ENCODE peak calls at places on chromosome 15, in six cellular contexts. One of them, this sample, is unnamed.
A peak's percentile ranks its signal among the peaks of the same experiment; 100 is the strongest.

GRCh38 chr15:26721231-26721630 is 51.6 kb downstream of the GABRB3 start:
- DNase-seq in breast epithelium: no peak
- DNase-seq in heart left ventricle: no peak
- DNase-seq in esophagus muscularis mucosa: no peak
- DNase-seq in A549: no peak
- DNase-seq in endothelial cell of umbilical vein: no peak
- DNase-seq in this sample: no peak

GRCh38 chr15:74795961-74796625 is 14.2 kb downstream of the CSK start:
- DNase-seq in breast epithelium: no peak
- DNase-seq in endothelial cell of umbilical vein: no peak
- DNase-seq in A549: no peak
- DNase-seq in esophagus muscularis mucosa: no peak
- DNase-seq in heart left ventricle: no peak
- DNase-seq in this sample: no peak

GRCh38 chr15:56491110-56491722 is 26.3 kb upstream of the MNS1 start:
- DNase-seq in esophagus muscularis mucosa: no peak
- DNase-seq in endothelial cell of umbilical vein: peak; percentile 76
- DNase-seq in heart left ventricle: peak; percentile 29
- DNase-seq in breast epithelium: peak; percentile 48
- DNase-seq in A549: peak; percentile 84
- DNase-seq in this sample: peak; percentile 81

GRCh38 chr15:71085809-71086208 is 29.5 kb upstream of the THSD4 start:
- DNase-seq in esophagus muscularis mucosa: no peak
- DNase-seq in breast epithelium: no peak
- DNase-seq in A549: no peak
- DNase-seq in heart left ventricle: no peak
- DNase-seq in endothelial cell of umbilical vein: no peak
- DNase-seq in this sample: no peak

GRCh38 chr15:33292718-33293307 is 18.0 kb upstream of the RYR3 start:
- DNase-seq in A549: peak; percentile 74
- DNase-seq in esophagus muscularis mucosa: peak; percentile 82
- DNase-seq in heart left ventricle: peak; percentile 19
- DNase-seq in endothelial cell of umbilical vein: peak; percentile 69
- DNase-seq in breast epithelium: no peak
- DNase-seq in this sample: peak; percentile 53

GRCh38 chr15:36645106-36645505 is 65.7 kb downstream of the CDIN1 start:
- DNase-seq in A549: peak; percentile 3
- DNase-seq in heart left ventricle: no peak
- DNase-seq in esophagus muscularis mucosa: no peak
- DNase-seq in endothelial cell of umbilical vein: peak; percentile 29
- DNase-seq in breast epithelium: no peak
- DNase-seq in this sample: peak; percentile 4

GRCh38 chr15:43370310-43370974 is 401 bp downstream of the ZSCAN29 start:
- DNase-seq in A549: no peak
- DNase-seq in heart left ventricle: peak; percentile 18
- DNase-seq in endothelial cell of umbilical vein: peak; percentile 48
- DNase-seq in esophagus muscularis mucosa: no peak
- DNase-seq in breast epithelium: no peak
- DNase-seq in this sample: peak; percentile 47

GRCh38 chr15:87777054-87777498 is 479.5 kb downstream of the NTRK3 start:
- DNase-seq in breast epithelium: no peak
- DNase-seq in A549: no peak
- DNase-seq in heart left ventricle: no peak
- DNase-seq in endothelial cell of umbilical vein: no peak
- DNase-seq in esophagus muscularis mucosa: peak; percentile 89
- DNase-seq in this sample: peak; percentile 95

GRCh38 chr15:64443747-64444621 is 16.4 kb upstream of the ZNF609 start:
- DNase-seq in A549: peak; percentile 78
- DNase-seq in endothelial cell of umbilical vein: peak; percentile 93
- DNase-seq in heart left ventricle: no peak
- DNase-seq in breast epithelium: no peak
- DNase-seq in esophagus muscularis mucosa: no peak
- DNase-seq in this sample: peak; percentile 92

GRCh38 chr15:31372635-31373091 is 46.0 kb downstream of the KLF13 start:
- DNase-seq in breast epithelium: no peak
- DNase-seq in A549: peak; percentile 48
- DNase-seq in endothelial cell of umbilical vein: no peak
- DNase-seq in esophagus muscularis mucosa: no peak
- DNase-seq in heart left ventricle: peak; percentile 77
- DNase-seq in this sample: peak; percentile 74

GRCh38 chr15:25342629-25343028 is 96.2 kb downstream of the UBE3A start:
- DNase-seq in heart left ventricle: no peak
- DNase-seq in breast epithelium: no peak
- DNase-seq in A549: no peak
- DNase-seq in esophagus muscularis mucosa: no peak
- DNase-seq in endothelial cell of umbilical vein: no peak
- DNase-seq in this sample: no peak

GRCh38 chr15:31487811-31488436 is 161.3 kb downstream of the KLF13 start:
- DNase-seq in heart left ventricle: no peak
- DNase-seq in breast epithelium: no peak
- DNase-seq in endothelial cell of umbilical vein: no peak
- DNase-seq in A549: peak; percentile 29
- DNase-seq in esophagus muscularis mucosa: peak; percentile 80
- DNase-seq in this sample: peak; percentile 43

GRCh38 chr15:22236469-22236868 is 156.1 kb downstream of the OR4M2 start:
- DNase-seq in esophagus muscularis mucosa: no peak
- DNase-seq in endothelial cell of umbilical vein: no peak
- DNase-seq in heart left ventricle: no peak
- DNase-seq in breast epithelium: no peak
- DNase-seq in A549: no peak
- DNase-seq in this sample: no peak

GRCh38 chr15:66390670-66391069 is 4.0 kb downstream of the MAP2K1 start:
- DNase-seq in esophagus muscularis mucosa: no peak
- DNase-seq in endothelial cell of umbilical vein: no peak
- DNase-seq in heart left ventricle: no peak
- DNase-seq in A549: no peak
- DNase-seq in breast epithelium: no peak
- DNase-seq in this sample: no peak

GRCh38 chr15:72229076-72229946 is 1.7 kb downstream of the PKM start:
- DNase-seq in endothelial cell of umbilical vein: peak; percentile 42
- DNase-seq in A549: no peak
- DNase-seq in heart left ventricle: peak; percentile 13
- DNase-seq in esophagus muscularis mucosa: no peak
- DNase-seq in breast epithelium: no peak
- DNase-seq in this sample: peak; percentile 24

GRCh38 chr15:76340198-76340801 is 3.7 kb downstream of the ISL2 start:
- DNase-seq in A549: no peak
- DNase-seq in esophagus muscularis mucosa: no peak
- DNase-seq in heart left ventricle: no peak
- DNase-seq in endothelial cell of umbilical vein: peak; percentile 67
- DNase-seq in breast epithelium: no peak
- DNase-seq in this sample: no peak

DNA sequence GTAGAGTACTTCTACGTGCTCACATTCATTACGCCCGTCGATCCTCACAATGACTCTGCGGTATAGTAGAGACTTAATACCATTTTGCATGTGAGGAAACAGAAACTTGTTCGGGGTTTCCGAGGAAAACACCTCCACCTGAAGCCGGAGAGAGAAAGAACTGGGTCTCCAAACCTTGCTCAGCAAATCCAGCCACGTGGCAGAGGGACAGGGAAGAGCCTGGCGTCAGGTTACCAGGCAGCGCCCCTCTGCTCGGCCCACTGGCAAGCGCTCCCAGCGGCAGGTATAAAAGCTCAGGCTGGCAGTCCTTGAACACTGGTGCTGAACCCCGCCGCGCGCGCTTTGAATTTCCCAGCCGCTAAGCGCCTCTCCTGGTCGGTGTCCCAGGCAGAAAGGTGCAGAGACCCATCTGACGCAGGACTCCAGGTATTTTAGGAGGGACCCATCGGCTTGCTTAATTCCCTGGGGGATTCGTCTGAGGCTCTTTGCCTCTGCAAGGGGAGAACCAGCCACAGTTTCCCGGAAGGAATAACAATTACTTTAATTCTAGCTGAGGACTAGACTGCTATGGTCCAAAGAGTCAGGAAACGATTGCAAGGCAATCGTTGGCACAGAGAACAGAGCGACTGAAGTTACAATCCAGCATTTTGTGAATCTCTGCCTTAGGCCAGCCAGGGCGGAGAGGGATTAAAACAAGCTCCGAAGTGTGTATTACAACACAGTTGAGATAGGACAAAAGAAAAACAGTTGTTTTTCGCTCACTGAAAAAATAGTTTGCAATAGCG is at the start of gene C2CD4A:
- DNase-seq in A549: peak; percentile 72
- DNase-seq in esophagus muscularis mucosa: no peak
- DNase-seq in endothelial cell of umbilical vein: peak; percentile 81
- DNase-seq in heart left ventricle: peak; percentile 52
- DNase-seq in breast epithelium: peak; percentile 54
- DNase-seq in this sample: peak; percentile 42
- TF ChIP-seq POLR2A in A549: no peak
- TF ChIP-seq POLR2A in esophagus muscularis mucosa: no peak
- TF ChIP-seq POLR2A in endothelial cell of umbilical vein: no peak
- TF ChIP-seq POLR2A in heart left ventricle: no peak
- TF ChIP-seq POLR2A in breast epithelium: no peak
- TF ChIP-seq POLR2A in this sample: no peak

GRCh38 chr15:79960502-79961217 is 10.3 kb downstream of the BCL2A1 start:
- DNase-seq in esophagus muscularis mucosa: no peak
- DNase-seq in endothelial cell of umbilical vein: no peak
- DNase-seq in A549: no peak
- DNase-seq in breast epithelium: no peak
- DNase-seq in heart left ventricle: no peak
- DNase-seq in this sample: peak; percentile 28
- TF ChIP-seq POLR2A in esophagus muscularis mucosa: no peak
- TF ChIP-seq POLR2A in endothelial cell of umbilical vein: no peak
- TF ChIP-seq POLR2A in A549: no peak
- TF ChIP-seq POLR2A in breast epithelium: no peak
- TF ChIP-seq POLR2A in heart left ventricle: no peak
- TF ChIP-seq POLR2A in this sample: no peak

GRCh38 chr15:40379853-40380252 is 2.7 kb upstream of the KNSTRN start:
- DNase-seq in heart left ventricle: peak; percentile 68
- DNase-seq in esophagus muscularis mucosa: no peak
- DNase-seq in A549: peak; percentile 77
- DNase-seq in breast epithelium: peak; percentile 78
- DNase-seq in endothelial cell of umbilical vein: peak; percentile 75
- DNase-seq in this sample: peak; percentile 99

GRCh38 chr15:40381818-40382529 is 547 bp upstream of the KNSTRN start:
- DNase-seq in esophagus muscularis mucosa: no peak
- DNase-seq in heart left ventricle: no peak
- DNase-seq in A549: no peak
- DNase-seq in breast epithelium: no peak
- DNase-seq in endothelial cell of umbilical vein: no peak
- DNase-seq in this sample: no peak

GRCh38 chr15:40380636-40381035 is 1.9 kb upstream of the KNSTRN start:
- DNase-seq in breast epithelium: no peak
- DNase-seq in endothelial cell of umbilical vein: no peak
- DNase-seq in A549: no peak
- DNase-seq in heart left ventricle: no peak
- DNase-seq in esophagus muscularis mucosa: no peak
- DNase-seq in this sample: no peak

GRCh38 chr15:40379374-40379773 is 3.1 kb upstream of the KNSTRN start:
- DNase-seq in A549: no peak
- DNase-seq in breast epithelium: no peak
- DNase-seq in heart left ventricle: no peak
- DNase-seq in esophagus muscularis mucosa: no peak
- DNase-seq in endothelial cell of umbilical vein: no peak
- DNase-seq in this sample: no peak

DNA sequence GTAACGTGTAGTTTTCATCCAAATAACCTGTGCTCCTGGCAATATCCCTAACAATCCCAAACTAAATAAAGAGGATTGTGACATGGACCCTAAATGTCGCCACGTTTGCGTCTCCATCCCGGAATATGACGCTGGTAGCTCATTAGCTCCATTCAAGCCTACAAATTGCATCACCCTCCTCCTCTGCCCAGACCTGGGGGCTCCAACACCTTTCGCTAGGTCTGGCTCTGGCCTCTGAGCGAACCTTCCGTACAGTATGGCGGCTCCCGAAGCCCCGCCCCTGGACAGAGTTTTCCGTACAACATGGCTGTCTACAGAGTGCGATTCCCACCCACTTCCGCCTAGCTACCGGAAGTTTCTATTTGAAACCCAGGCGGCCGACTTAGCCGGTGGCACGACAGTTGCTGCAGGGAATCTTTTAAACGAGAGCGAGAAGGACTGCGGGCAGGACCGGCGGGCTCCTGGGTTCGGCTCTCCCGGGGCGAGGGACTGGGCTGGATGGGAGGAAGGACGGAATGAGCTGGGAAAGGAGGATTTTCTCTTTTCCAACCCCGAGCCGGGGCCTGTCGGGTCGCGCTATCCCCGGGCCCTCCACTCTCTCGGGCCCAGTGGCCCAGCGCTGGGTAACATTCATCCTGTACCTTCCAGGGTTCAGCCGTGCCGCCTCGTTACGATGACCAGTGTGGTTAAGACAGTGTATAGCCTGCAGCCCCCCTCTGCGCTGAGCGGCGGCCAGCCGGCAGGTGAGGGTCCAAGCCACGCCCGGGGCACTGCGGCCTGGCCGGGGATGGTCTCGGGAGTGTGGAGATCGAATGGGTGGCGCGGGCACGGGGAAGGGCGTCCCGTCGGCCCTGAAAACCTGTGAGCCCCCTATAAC is at the start of gene KNSTRN:
- DNase-seq in A549: peak; percentile 91
- DNase-seq in breast epithelium: peak; percentile 86
- DNase-seq in esophagus muscularis mucosa: peak; percentile 96
- DNase-seq in endothelial cell of umbilical vein: peak; percentile 87
- DNase-seq in heart left ventricle: peak; percentile 90
- DNase-seq in this sample: peak; percentile 93
- TF ChIP-seq POLR2A in A549: peak; percentile 27
- TF ChIP-seq POLR2A in breast epithelium: no peak
- TF ChIP-seq POLR2A in esophagus muscularis mucosa: no peak
- TF ChIP-seq POLR2A in endothelial cell of umbilical vein: peak; percentile 18
- TF ChIP-seq POLR2A in heart left ventricle: no peak
- TF ChIP-seq POLR2A in this sample: peak; percentile 62

DNA sequence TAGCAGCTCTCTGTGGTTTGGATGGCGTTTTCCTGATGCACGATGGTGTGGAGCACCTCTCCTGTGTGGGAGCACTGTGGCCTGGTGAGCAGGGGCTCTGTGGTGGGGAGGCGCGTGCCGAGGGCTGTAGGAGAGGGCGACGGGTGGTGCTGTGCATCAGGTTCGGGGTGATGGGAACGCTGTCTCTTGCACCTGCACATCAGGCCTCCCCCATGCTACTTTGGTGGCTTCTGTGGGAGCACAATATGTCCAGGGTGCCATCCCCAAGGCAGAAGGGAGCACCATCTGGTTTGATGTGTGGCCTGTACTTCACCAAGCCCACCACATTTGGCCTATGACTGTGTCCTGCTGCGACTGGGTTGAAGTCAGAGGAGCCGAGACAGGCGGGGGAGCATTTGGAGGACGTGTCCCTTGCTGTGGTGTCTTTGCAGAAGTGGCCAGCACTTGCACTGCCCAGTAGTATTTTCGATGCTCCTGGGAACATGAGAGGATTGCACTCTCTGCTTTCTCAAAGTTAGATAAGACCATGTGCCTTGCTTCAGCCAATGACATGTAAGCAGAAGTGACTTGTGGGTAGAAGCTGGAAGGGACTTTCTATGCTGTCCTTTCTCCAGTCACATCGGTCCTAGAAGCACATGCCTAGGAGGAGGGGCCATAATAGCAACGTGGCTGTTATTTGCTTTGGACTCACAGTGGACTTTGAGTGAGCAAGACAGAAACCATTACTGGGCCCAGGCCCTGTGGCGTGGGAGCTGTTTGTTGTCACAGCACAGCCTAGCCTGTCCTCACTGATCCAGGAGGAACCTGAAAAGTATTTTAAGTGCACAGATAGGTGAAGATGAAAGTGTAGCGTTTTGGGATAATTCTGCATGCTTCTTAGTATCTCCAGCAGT is 72.1 kb downstream of the APBA2 start:
- DNase-seq in breast epithelium: no peak
- DNase-seq in endothelial cell of umbilical vein: no peak
- DNase-seq in A549: no peak
- DNase-seq in esophagus muscularis mucosa: peak; percentile 79
- DNase-seq in heart left ventricle: no peak
- DNase-seq in this sample: no peak
- TF ChIP-seq POLR2A in breast epithelium: no peak
- TF ChIP-seq POLR2A in endothelial cell of umbilical vein: no peak
- TF ChIP-seq POLR2A in A549: no peak
- TF ChIP-seq POLR2A in esophagus muscularis mucosa: no peak
- TF ChIP-seq POLR2A in heart left ventricle: no peak
- TF ChIP-seq POLR2A in this sample: no peak

GRCh38 chr15:69751147-69751546 is 298.5 kb downstream of the RPLP1 start:
- DNase-seq in endothelial cell of umbilical vein: no peak
- DNase-seq in esophagus muscularis mucosa: peak; percentile 83
- DNase-seq in breast epithelium: no peak
- DNase-seq in A549: no peak
- DNase-seq in heart left ventricle: no peak
- DNase-seq in this sample: no peak
- TF ChIP-seq POLR2A in endothelial cell of umbilical vein: no peak
- TF ChIP-seq POLR2A in esophagus muscularis mucosa: no peak
- TF ChIP-seq POLR2A in breast epithelium: no peak
- TF ChIP-seq POLR2A in A549: no peak
- TF ChIP-seq POLR2A in heart left ventricle: no peak
- TF ChIP-seq POLR2A in this sample: no peak

This sample was measured in IMR-90.